ENCODE peak calls at places on chromosomes 3 and 15, in five cellular contexts. R is IMR-90, S is GM23248, G is fibroblast of lung, D is neuronal stem cell. Z is an unnamed sample. For H3K36me3, the result is how much of the 10 kb centered on the place peaks cover.

GRCh38 chr3:83632526-83632925 is 1326.3 kb upstream of the CADM2 start:
- DNase-seq in R (no peak), S (no peak), G (no peak), D (no peak), Z (no peak)

GRCh38 chr3:46849098-46849631 is 14.1 kb downstream of the MYL3 start:
- DNase-seq in R (no peak), S (no peak), G (no peak), D (no peak), Z (no peak)

GRCh38 chr3:17021614-17022013 is 136.9 kb downstream of the PLCL2 start:
- DNase-seq in R (no peak), S (no peak), G (no peak), D (no peak), Z (no peak)

GRCh38 chr3:6262035-6262434 is 598.9 kb upstream of the GRM7 start:
- DNase-seq in R (no peak), S (no peak), G (no peak), D (no peak), Z (no peak)

GRCh38 chr3:72155391-72156064 is 370.6 kb upstream of the PROK2 start:
- DNase-seq in R (peak), S (peak), G (peak), D (no peak), Z (peak)

GRCh38 chr3:48784426-48785120 is 63.1 kb downstream of the PRKAR2A start:
- DNase-seq in R (peak), S (peak), G (peak), D (no peak), Z (peak)

GRCh38 chr15:50353999-50354837 is 780 bp downstream of the GABPB1 start:
- DNase-seq in R (peak), S (peak), G (peak), D (peak), Z (peak)

GRCh38 chr3:165800970-165801369 is 36.3 kb downstream of the BCHE start:
- DNase-seq in R (no peak), S (no peak), G (peak), D (no peak), Z (peak)

GRCh38 chr3:134652409-134652831 is 1.6 kb upstream of the KY start:
- DNase-seq in R (peak), S (peak), G (no peak), D (no peak), Z (no peak)

GRCh38 chr3:142644502-142644901 is 48.3 kb downstream of the PLS1 start:
- DNase-seq in R (no peak), S (no peak), G (no peak), D (no peak), Z (no peak)

GRCh38 chr15:32730677-32731654 is 13.2 kb downstream of the GREM1 start:
- DNase-seq in R (no peak), S (peak), G (peak), D (peak), Z (no peak)

GRCh38 chr3:113013593-113013992 is 22.8 kb downstream of the GTPBP8 start:
- DNase-seq in R (no peak), S (no peak), G (no peak), D (no peak), Z (no peak)

GRCh38 chr15:100686021-100686724 is 83.8 kb downstream of the ASB7 start:
- DNase-seq in R (no peak), S (peak), G (no peak), D (no peak), Z (no peak)

DNA sequence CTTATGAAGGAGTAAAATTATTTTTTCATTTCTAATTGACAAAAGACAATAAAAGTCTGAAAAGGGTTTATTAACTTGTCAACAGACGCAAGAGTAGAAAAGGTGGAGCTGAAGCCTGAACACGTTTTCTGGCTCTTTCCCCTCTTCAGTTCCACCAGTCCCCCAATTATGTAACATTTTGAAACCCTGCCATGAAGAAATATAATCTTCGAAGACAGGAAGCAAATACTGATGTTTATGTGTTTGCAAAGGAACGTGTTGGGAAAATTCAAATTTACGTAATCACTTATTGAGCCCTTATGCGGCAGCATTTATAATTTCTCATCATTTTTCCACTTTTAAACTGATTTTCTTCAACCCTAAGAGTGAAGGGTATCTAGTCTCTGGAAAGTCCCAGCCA is 767 bp downstream of the AP3S2 start:
- DNase-seq in R (peak), S (peak), G (peak), D (no peak), Z (no peak)
- H2AFZ ChIP-seq in R (no peak), S (peak), G (no peak), D (peak), Z (no peak)

GRCh38 chr3:129574206-129574605 is 31.2 kb downstream of the H1-8 start:
- DNase-seq in R (no peak), S (no peak), G (no peak), D (no peak), Z (no peak)

GRCh38 chr3:129575233-129575986 is 31.1 kb downstream of the PLXND1 start:
- DNase-seq in R (no peak), S (no peak), G (no peak), D (no peak), Z (no peak)

GRCh38 chr3:129571605-129572547 is 28.9 kb downstream of the H1-8 start:
- DNase-seq in R (no peak), S (no peak), G (no peak), D (no peak), Z (no peak)

GRCh38 chr3:129572603-129573002 is 29.6 kb downstream of the H1-8 start:
- DNase-seq in R (no peak), S (no peak), G (no peak), D (no peak), Z (no peak)

DNA sequence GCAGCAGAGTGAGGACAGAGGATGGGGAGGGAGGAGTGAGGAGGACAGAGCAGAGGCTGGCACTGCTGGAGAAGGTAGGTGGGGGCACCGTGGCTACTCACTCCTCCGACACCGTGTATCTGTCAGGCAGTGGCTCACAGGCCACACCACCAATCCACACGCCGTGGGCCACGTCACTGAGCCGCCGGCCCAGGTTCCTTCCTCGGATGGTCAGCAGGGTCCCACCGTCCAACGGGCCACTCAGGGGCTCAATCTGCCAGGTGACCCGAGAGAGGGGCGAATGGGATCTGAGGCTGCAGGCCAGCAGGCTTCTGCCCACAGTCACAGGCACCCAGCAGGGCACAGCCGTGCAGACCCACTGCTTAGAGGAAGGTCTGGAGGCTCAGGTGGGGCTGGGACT is 30.5 kb downstream of the H1-8 start:
- DNase-seq in R (no peak), S (no peak), G (no peak), D (no peak), Z (no peak)
- H3K36me3 ChIP-seq in R (under half), S (under half), G (under half), D (under half), Z (under half)

GRCh38 chr3:36960502-36960901 is 15.6 kb upstream of the TRANK1 start:
- DNase-seq in R (no peak), S (no peak), G (no peak), D (no peak), Z (no peak)

GRCh38 chr3:36956155-36956554 is 11.3 kb upstream of the TRANK1 start:
- DNase-seq in R (no peak), S (no peak), G (no peak), D (no peak), Z (no peak)

GRCh38 chr3:36957072-36957471 is 12.2 kb upstream of the TRANK1 start:
- DNase-seq in R (no peak), S (no peak), G (no peak), D (no peak), Z (no peak)

GRCh38 chr3:36959821-36960220 is 15.0 kb upstream of the TRANK1 start:
- DNase-seq in R (no peak), S (no peak), G (no peak), D (no peak), Z (peak)

DNA sequence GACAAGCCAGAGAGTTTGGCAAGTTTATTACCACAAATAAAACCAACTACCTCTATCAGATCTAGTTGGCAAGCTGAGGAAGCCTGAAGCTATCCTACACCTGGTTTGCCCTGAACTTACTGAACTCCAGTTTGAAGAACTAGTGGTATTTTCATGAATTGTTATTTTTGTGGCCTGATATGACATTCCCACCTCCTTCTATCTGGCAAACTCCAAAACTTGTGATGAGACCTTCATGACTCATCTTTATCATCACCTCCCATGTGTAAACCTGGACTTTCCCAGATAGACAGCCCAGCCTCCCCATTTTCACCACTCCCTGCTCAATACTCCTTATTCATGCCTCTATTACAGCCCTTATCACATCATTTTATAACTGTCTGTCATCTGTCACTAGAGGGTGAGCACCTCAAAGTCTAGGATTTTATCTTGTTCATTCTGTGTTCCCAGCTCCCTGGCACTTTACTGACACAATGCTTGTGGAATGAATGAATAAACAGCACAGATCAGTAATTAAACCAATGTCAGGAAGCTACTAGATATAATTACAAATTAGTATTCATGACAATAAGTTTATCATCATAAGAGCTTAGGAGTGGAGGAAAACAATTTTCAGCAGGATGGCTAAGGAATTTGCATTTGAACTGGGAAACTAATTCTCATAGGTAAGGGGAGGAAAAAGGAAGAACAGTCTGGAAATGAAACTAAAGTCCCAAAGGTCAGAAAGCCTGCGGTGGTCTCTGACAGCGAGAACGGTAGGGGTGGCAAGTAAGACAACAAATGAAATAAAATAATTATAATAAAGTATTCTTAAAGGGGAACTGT is 13.2 kb upstream of the TRANK1 start:
- DNase-seq in R (peak), S (peak), G (peak), D (no peak), Z (peak)
- H2AFZ ChIP-seq in R (no peak), S (no peak), G (no peak), D (peak), Z (no peak)

DNA sequence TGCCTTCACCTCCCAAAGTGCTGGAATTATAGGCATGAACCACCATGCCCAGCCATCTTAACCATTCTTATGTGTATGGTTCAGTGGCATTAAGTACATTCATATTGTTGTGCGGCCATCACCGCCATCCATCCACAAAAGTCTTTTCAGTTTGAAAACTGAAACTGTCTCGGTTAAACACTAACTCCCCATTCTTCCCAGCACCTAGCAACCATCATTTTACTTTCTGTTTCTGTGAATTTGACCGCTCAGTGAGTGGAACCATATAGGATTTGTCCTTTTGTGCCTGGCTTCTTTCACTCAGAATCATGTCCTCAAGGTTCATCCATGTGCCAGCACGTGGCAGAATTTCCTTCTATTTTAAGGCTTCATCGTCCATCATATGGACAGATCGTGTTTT is 5.8 kb downstream of the MCM2 start:
- DNase-seq in R (no peak), S (no peak), G (no peak), D (no peak), Z (no peak)
- H3K36me3 ChIP-seq in R (under half), S (under half), G (under half), D (half or more), Z (under half)

GRCh38 chr15:73928971-73929627 is 2.8 kb downstream of the LOXL1 start:
- DNase-seq in R (no peak), S (peak), G (no peak), D (no peak), Z (no peak)

GRCh38 chr15:73930790-73931281 is 4.6 kb downstream of the LOXL1 start:
- DNase-seq in R (peak), S (peak), G (peak), D (no peak), Z (peak)

GRCh38 chr15:73928241-73928579 is 1.9 kb downstream of the LOXL1 start:
- DNase-seq in R (no peak), S (no peak), G (no peak), D (no peak), Z (no peak)

GRCh38 chr15:73931441-73931840 is 5.2 kb downstream of the LOXL1 start:
- DNase-seq in R (no peak), S (no peak), G (no peak), D (no peak), Z (no peak)

DNA sequence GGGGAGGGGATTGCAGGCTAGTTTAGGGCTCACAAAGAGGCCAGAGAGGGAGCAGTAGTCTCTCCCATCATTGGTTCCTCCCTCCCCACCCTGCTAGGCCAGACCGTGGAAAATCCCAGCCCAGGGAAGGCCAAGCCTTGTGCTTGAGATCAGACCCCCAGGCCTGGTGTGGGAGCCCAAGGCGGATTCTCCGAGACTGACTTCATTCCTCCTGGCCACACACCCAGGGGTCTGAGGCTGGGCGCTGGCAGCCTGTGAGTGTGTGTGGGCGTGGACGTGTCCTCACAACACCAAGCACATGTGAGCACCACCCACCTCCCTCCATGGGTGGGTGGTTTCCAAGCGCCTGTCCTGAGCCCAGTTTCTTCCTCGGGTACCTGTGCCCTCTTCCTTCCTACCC is 4.1 kb downstream of the LOXL1 start:
- DNase-seq in R (peak), S (peak), G (peak), D (no peak), Z (peak)
- H2AFZ ChIP-seq in R (peak), S (no peak), G (no peak), D (no peak), Z (no peak)

DNA sequence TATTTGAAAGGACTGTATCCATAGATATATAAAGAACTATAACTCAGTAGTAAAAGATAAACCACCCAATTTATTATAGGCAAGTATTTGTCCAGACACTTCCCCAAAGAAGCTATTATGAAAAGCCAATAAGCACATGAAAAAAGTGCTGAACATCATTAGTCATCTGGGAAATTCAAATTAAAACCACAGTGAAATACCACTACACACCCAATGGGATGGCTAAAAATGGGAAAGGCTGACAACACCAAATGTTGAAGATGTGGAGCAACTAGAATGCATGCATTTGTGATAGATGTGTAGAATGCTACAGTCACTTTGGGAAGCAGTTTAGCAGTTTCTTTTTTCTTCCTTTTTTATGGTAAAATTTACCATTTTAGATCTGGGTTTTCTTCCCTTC is 147.0 kb downstream of the PDE8A start:
- DNase-seq in R (no peak), S (no peak), G (peak), D (no peak), Z (peak)
- H3K36me3 ChIP-seq in R (under half), S (under half), G (under half), D (under half), Z (under half)

GRCh38 chr15:66905185-66905584 is 160.2 kb upstream of the SMAD3 start:
- DNase-seq in R (no peak), S (no peak), G (no peak), D (no peak), Z (no peak)
- H2AFZ ChIP-seq in R (no peak), S (no peak), G (no peak), D (no peak), Z (no peak)

GRCh38 chr3:44411031-44411645 is 66.3 kb downstream of the ZNF445 start:
- DNase-seq in R (no peak), S (no peak), G (no peak), D (no peak), Z (no peak)

GRCh38 chr3:44416031-44417030 is 61.1 kb downstream of the ZNF445 start:
- DNase-seq in R (no peak), S (no peak), G (no peak), D (no peak), Z (no peak)

GRCh38 chr3:44415421-44415820 is 62.0 kb downstream of the ZNF445 start:
- DNase-seq in R (no peak), S (no peak), G (no peak), D (no peak), Z (no peak)

GRCh38 chr3:44412365-44412764 is 65.1 kb downstream of the ZNF445 start:
- DNase-seq in R (no peak), S (no peak), G (no peak), D (no peak), Z (no peak)

GRCh38 chr3:44414517-44415090 is 62.9 kb downstream of the ZNF445 start:
- DNase-seq in R (no peak), S (no peak), G (no peak), D (no peak), Z (no peak)
- H3K36me3 ChIP-seq in R (under half), S (under half), G (under half), D (under half), Z (under half)